ENCODE peak calls at places on chromosome 2, in ten cellular contexts. H, Q, L, G, J, F, O, C, D and U are unnamed samples.

GRCh38 chr2:85106489-85107180 is 26.6 kb upstream of the TCF7L1 start:
- DNase-seq in J (no peak), G (peak), O (no peak), H (no peak), C (no peak), L (peak), D (no peak), F (no peak), Q (no peak), U (no peak)

GRCh38 chr2:65431417-65432226 is 777 bp downstream of the SPRED2 start:
- DNase-seq in O (peak), H (peak), F (peak), D (no peak), Q (peak), G (peak), C (no peak), L (peak), J (peak), U (peak)

GRCh38 chr2:152453129-152453642 is 118.2 kb downstream of the FMNL2 start:
- DNase-seq in J (no peak), L (no peak), D (no peak), C (no peak), H (no peak), Q (no peak), G (no peak), F (no peak), O (no peak), U (no peak)

GRCh38 chr2:56369316-56369715 is 185.5 kb downstream of the CCDC85A start:
- DNase-seq in H (no peak), Q (no peak), D (no peak), O (no peak), C (no peak), L (peak), G (peak), F (no peak), J (no peak), U (no peak)

GRCh38 chr2:74690571-74690970 is 36.5 kb downstream of the SEMA4F start:
- DNase-seq in H (no peak), F (peak), Q (no peak), D (peak), O (no peak), J (peak), C (peak), G (peak), L (peak), U (peak)

GRCh38 chr2:111069722-111070121 is 51.0 kb upstream of the BCL2L11 start:
- DNase-seq in J (peak), D (no peak), H (no peak), Q (no peak), F (no peak), L (no peak), C (no peak), O (no peak), G (no peak), U (no peak)

GRCh38 chr2:39377226-39377939 is 59.7 kb downstream of the MAP4K3 start:
- DNase-seq in L (no peak), F (no peak), H (no peak), J (peak), G (no peak), D (no peak), C (no peak), O (no peak), Q (no peak), U (peak)

GRCh38 chr2:73069855-73070650 is 1.5 kb downstream of the SFXN5 start:
- DNase-seq in O (no peak), H (no peak), L (peak), F (no peak), J (no peak), Q (no peak), G (no peak), C (no peak), D (no peak), U (no peak)

GRCh38 chr2:110983130-110983529 is 137.6 kb upstream of the BCL2L11 start:
- DNase-seq in J (no peak), D (no peak), L (peak), C (no peak), H (no peak), O (no peak), F (no peak), G (peak), Q (no peak), U (no peak)

GRCh38 chr2:170262806-170263205 is 84.9 kb downstream of the MYO3B start:
- DNase-seq in O (no peak), D (no peak), F (no peak), C (no peak), Q (no peak), J (no peak), L (no peak), H (no peak), G (no peak), U (no peak)

GRCh38 chr2:144449028-144449406 is 70.9 kb downstream of the ZEB2 start:
- DNase-seq in Q (peak), G (no peak), O (peak), L (peak), F (no peak), D (no peak), C (no peak), J (peak), H (no peak), U (peak)

GRCh38 chr2:127261835-127262234 is 32.1 kb downstream of the ERCC3 start:
- DNase-seq in J (no peak), Q (no peak), H (no peak), L (peak), F (no peak), C (no peak), G (peak), O (no peak), D (no peak), U (no peak)

GRCh38 chr2:142130111-142131015 is 453 bp downstream of the LRP1B start:
- DNase-seq in L (peak), J (no peak), Q (no peak), O (peak), C (no peak), D (no peak), G (peak), H (peak), F (no peak), U (peak)

GRCh38 chr2:65075605-65076344 is 19.6 kb downstream of the CEP68 start:
- DNase-seq in F (no peak), L (peak), O (peak), G (peak), C (no peak), H (no peak), J (no peak), Q (no peak), D (no peak), U (no peak)

GRCh38 chr2:130813722-130814121 is 23.0 kb upstream of the ARHGEF4 start:
- DNase-seq in C (no peak), F (no peak), Q (no peak), L (no peak), G (no peak), O (no peak), H (no peak), D (no peak), J (no peak), U (no peak)

GRCh38 chr2:86556508-86556907 is 6.7 kb downstream of the CHMP3 start:
- DNase-seq in H (no peak), O (peak), D (no peak), Q (no peak), F (no peak), C (no peak), J (no peak), L (no peak), G (no peak), U (no peak)
- H3K4me3 ChIP-seq in H (no peak), O (no peak), D (no peak), Q (no peak), F (no peak), C (no peak), J (no peak), L (no peak), G (no peak), U (no peak)

GRCh38 chr2:42129947-42130346 is 39.2 kb upstream of the EML4 start:
- DNase-seq in H (no peak), F (no peak), G (no peak), C (no peak), L (no peak), J (no peak), Q (no peak), D (no peak), O (no peak), U (no peak)

GRCh38 chr2:42127425-42128424 is 41.4 kb upstream of the EML4 start:
- DNase-seq in F (peak), D (no peak), H (no peak), L (no peak), G (no peak), Q (peak), O (no peak), C (no peak), J (peak), U (peak)

GRCh38 chr2:42128731-42129486 is 40.2 kb upstream of the EML4 start:
- DNase-seq in H (no peak), D (no peak), J (peak), O (no peak), G (no peak), C (peak), F (no peak), L (peak), Q (no peak), U (peak)

GRCh38 chr2:42132066-42132965 is 36.8 kb upstream of the EML4 start:
- DNase-seq in G (peak), C (peak), D (peak), J (no peak), F (no peak), O (no peak), Q (no peak), H (no peak), L (peak), U (no peak)

DNA sequence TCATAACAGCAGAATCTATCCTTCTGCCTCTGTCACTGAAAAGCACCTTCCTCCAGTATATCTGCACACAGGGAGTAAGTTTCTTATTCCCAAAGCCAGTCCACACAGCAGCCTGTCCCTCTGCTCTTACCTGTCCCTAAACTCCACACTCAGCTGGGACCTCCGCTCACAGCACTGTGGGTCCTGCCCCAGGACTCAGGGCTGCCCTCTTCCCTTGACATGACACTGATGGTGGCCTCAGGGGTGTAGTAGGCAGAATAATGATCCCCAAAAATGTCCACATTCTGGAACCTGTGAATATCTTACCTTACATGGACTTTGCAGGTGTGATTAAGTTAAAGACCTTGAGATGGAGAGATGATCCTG is 39.7 kb upstream of the EML4 start:
- DNase-seq in D (no peak), Q (no peak), O (no peak), L (no peak), C (no peak), H (no peak), G (no peak), J (no peak), F (no peak), U (no peak)
- H3K4me3 ChIP-seq in D (no peak), Q (no peak), O (no peak), L (no peak), C (no peak), H (no peak), G (no peak), J (no peak), F (peak), U (no peak)

DNA sequence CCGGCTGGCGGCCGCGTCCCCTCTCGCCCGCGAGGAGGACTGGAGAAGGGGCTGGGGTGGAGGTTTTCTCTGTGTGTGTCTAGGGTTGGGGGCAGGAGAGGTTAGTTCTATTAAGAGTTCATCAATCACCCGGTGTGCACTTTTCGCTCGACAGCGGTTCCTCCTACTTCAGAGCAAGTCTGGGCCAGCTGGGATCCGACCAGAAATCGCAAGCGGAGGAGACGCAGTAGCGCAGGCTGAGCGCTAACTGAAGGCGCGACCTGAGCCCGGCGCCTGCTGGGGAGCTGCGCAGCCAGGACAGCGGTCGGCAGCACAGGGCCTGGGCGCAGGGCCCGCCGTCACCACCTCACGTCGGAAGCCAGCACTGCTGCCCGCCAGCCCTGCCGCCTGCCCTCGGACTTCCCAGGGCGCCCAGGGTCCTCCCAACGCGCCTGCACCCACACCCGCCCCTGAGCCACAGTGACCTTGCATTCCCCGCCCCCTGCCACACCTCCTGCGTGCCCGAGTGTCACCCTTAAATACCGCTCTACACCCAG is 10.1 kb upstream of the HOXD1 start:
- DNase-seq in H (no peak), F (no peak), Q (no peak), O (no peak), L (no peak), C (no peak), G (no peak), J (peak), D (no peak), U (peak)
- H3K4me3 ChIP-seq in H (no peak), F (no peak), Q (no peak), O (peak), L (no peak), C (no peak), G (no peak), J (peak), D (no peak), U (peak)

DNA sequence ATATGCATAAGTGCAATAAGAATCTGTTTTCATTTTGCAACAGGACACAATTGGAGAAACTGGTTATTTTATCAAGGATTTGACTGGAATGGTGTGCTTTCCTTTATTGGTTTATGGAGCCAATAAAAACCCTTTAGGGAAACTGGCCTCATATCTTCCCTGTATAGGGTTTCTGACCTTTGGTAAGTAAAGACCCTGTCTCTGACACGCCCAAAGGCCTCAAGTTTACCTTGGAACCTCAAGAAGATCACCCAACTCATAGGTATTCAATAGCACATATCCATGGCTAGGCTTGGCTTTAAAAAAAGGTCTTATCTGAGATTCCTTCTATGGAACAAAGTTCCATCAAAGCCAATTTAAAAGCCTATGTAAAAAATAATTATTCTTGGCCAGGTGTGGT is 11.2 kb downstream of the HAAO start:
- DNase-seq in L (no peak), Q (no peak), G (no peak), O (no peak), C (no peak), H (no peak), F (no peak), D (no peak), J (no peak), U (no peak)
- H3K4me3 ChIP-seq in L (no peak), Q (no peak), G (no peak), O (no peak), C (no peak), H (no peak), F (no peak), D (no peak), J (no peak), U (no peak)

GRCh38 chr2:218400930-218401833 is 1.5 kb downstream of the CTDSP1 start:
- DNase-seq in H (peak), C (no peak), L (no peak), D (peak), O (peak), G (no peak), J (no peak), Q (no peak), F (no peak), U (no peak)

GRCh38 chr2:218400167-218400929 is 680 bp downstream of the CTDSP1 start:
- DNase-seq in F (peak), H (peak), O (peak), D (peak), J (peak), L (peak), C (no peak), G (no peak), Q (peak), U (no peak)

GRCh38 chr2:218402491-218402901 is 2.8 kb downstream of the CTDSP1 start:
- DNase-seq in G (no peak), D (no peak), O (peak), C (no peak), L (no peak), F (no peak), H (no peak), Q (no peak), J (no peak), U (no peak)

GRCh38 chr2:218402911-218403411 is 3.3 kb downstream of the CTDSP1 start:
- DNase-seq in L (no peak), C (no peak), G (no peak), D (no peak), Q (no peak), H (no peak), J (no peak), O (peak), F (no peak), U (no peak)

DNA sequence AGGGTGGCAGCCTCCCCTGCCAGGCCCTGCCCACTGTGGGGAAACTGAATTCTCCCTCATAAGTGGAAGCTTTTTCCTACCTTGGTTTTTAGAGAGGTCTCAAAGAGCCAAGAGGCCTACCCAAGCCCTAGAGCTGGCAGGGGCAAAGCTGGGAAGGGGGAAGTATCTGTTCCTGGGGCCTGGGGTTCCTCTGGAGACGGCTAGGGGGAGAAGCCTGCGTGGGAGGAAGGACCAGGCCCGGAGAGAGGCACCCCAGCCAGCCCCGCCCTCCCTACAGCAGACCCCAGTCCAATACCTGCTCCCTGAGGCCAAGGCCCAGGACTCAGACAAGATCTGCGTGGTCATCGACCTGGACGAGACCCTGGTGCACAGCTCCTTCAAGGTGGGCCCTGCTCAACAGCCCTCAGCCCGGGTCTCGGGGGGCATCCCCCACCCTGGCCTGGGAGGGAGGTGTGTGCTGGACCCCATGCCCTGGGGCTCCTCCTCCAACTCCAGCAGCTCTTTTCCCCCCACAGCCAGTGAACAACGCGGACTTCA is 2.2 kb downstream of the CTDSP1 start:
- DNase-seq in D (no peak), H (no peak), C (no peak), F (no peak), L (no peak), O (peak), Q (no peak), G (no peak), J (no peak), U (no peak)
- H3K4me3 ChIP-seq in D (no peak), H (no peak), C (peak), F (no peak), L (peak), O (peak), Q (peak), G (peak), J (peak), U (no peak)

GRCh38 chr2:54107903-54108615 is 7.4 kb upstream of the ACYP2 start:
- DNase-seq in D (no peak), J (no peak), Q (no peak), O (no peak), F (no peak), C (no peak), H (no peak), G (no peak), L (no peak), U (no peak)

GRCh38 chr2:54103454-54104314 is 11.7 kb upstream of the ACYP2 start:
- DNase-seq in J (peak), G (peak), D (peak), L (peak), H (no peak), O (peak), F (no peak), C (peak), Q (peak), U (peak)

GRCh38 chr2:54109848-54110247 is 5.6 kb upstream of the ACYP2 start:
- DNase-seq in O (no peak), G (no peak), J (no peak), F (no peak), L (no peak), D (no peak), Q (no peak), H (no peak), C (no peak), U (no peak)

GRCh38 chr2:54107455-54107764 is 8.0 kb upstream of the ACYP2 start:
- DNase-seq in F (no peak), H (no peak), C (no peak), Q (no peak), L (no peak), D (no peak), J (no peak), G (no peak), O (no peak), U (no peak)

DNA sequence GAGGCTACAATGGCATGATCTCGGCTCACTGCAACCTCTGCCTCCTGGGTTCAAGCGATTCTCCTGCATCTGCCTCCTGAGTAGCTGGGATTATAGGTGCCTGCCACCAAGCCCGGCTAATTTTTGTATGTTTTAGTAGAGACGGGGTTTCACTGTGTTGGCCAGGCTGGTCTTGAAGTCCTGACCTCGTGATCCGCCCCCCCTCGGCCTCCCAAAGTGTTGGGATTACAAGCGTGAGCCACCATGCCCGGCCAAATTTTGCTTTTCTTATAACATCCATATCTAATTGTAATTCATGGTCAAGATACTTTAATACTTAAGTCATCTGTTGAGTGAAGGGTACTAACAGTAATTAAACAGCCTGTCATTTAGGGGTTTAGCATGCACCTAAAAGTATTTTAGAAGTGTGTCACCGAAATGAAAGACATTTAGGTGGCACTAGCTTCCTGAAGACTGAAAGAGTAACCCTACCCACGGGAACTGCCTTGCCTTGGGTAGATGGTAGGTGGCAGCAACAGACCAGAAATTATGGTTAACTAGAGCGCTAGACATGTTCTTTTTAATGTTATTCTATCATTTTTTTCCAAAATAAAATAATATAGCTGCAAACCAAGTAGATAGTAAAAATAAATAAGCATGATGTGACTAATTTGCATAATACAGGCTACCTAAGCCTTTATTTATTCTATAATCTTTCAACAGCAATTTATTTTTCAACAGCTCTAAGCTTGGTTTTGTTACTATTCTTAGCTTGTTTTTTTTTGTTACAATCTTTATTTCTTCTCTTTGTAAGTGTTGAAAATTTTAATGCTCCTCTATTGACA is 8.6 kb upstream of the ACYP2 start:
- DNase-seq in J (peak), F (peak), L (peak), C (peak), O (no peak), G (peak), H (no peak), D (peak), Q (peak), U (peak)
- H3K4me3 ChIP-seq in J (peak), F (no peak), L (no peak), C (no peak), O (no peak), G (no peak), H (no peak), D (no peak), Q (no peak), U (no peak)

GRCh38 chr2:162057426-162057825 is 16.6 kb downstream of the DPP4 start:
- DNase-seq in G (no peak), O (no peak), H (no peak), D (no peak), C (no peak), F (peak), L (no peak), Q (no peak), J (no peak), U (peak)
- H3K4me3 ChIP-seq in G (no peak), O (no peak), H (no peak), D (no peak), C (no peak), F (no peak), L (no peak), Q (no peak), J (no peak), U (no peak)

GRCh38 chr2:79782540-79782939 is 269.7 kb downstream of the CTNNA2 start:
- DNase-seq in J (no peak), C (no peak), O (no peak), H (no peak), Q (no peak), D (no peak), L (no peak), F (no peak), G (no peak), U (no peak)
- H3K4me3 ChIP-seq in J (no peak), C (no peak), O (no peak), H (no peak), Q (no peak), D (no peak), L (no peak), F (no peak), G (no peak), U (no peak)

GRCh38 chr2:196260546-196260945 is 89.2 kb upstream of the STK17B start:
- DNase-seq in O (no peak), J (no peak), Q (no peak), F (peak), C (no peak), H (no peak), L (no peak), D (no peak), G (no peak), U (no peak)
- H3K4me3 ChIP-seq in O (no peak), J (peak), Q (peak), F (peak), C (no peak), H (no peak), L (no peak), D (no peak), G (no peak), U (no peak)

GRCh38 chr2:211161236-211161635 is 604.8 kb downstream of the CPS1 start:
- DNase-seq in H (no peak), L (no peak), O (no peak), Q (no peak), C (no peak), F (no peak), J (no peak), G (no peak), D (no peak), U (no peak)
- H3K4me3 ChIP-seq in H (no peak), L (no peak), O (no peak), Q (no peak), C (no peak), F (no peak), J (no peak), G (no peak), D (no peak), U (no peak)